ENCODE peak calls at places on chromosomes 12 and 14, in five cellular contexts. N, F, C, H and I are unnamed samples. For H3K27me3, the result is how much of the 10 kb centered on the place peaks cover.

GRCh38 chr12:58425481-58426392 is 484.4 kb downstream of the ATP23 start:
- DNase-seq in N (peak), F (no peak), C (no peak), H (peak), I (no peak)

GRCh38 chr12:55933158-55933798 is 2.3 kb downstream of the DGKA start:
- DNase-seq in N (no peak), F (no peak), C (no peak), H (no peak), I (no peak)

GRCh38 chr12:1670244-1670814 is 20.5 kb upstream of the ADIPOR2 start:
- DNase-seq in N (no peak), F (no peak), C (no peak), H (no peak), I (no peak)

GRCh38 chr12:56160160-56160763 is 2.1 kb downstream of the MYL6 start:
- DNase-seq in N (no peak), F (no peak), C (no peak), H (no peak), I (no peak)

GRCh38 chr12:119804011-119804641 is 73.0 kb downstream of the CIT start:
- DNase-seq in N (peak), F (peak), C (peak), H (peak), I (peak)

GRCh38 chr14:90491221-90491867 is 94.5 kb downstream of the CALM1 start:
- DNase-seq in N (no peak), F (peak), C (peak), H (no peak), I (no peak)

GRCh38 chr12:1662761-1663439 is 28.0 kb upstream of the ADIPOR2 start:
- DNase-seq in N (peak), F (no peak), C (peak), H (peak), I (peak)

GRCh38 chr12:11719678-11720099 is 70.2 kb downstream of the ETV6 start:
- DNase-seq in N (no peak), F (peak), C (peak), H (peak), I (no peak)

GRCh38 chr14:60510254-60510975 is 1.5 kb downstream of the SIX6 start:
- DNase-seq in N (no peak), F (no peak), C (no peak), H (no peak), I (no peak)
- H3K27me3 ChIP-seq in N (half or more), F (half or more), C (half or more), H (half or more), I (under half)

GRCh38 chr12:85558684-85559083 is 277.5 kb downstream of the RASSF9 start:
- DNase-seq in N (no peak), F (no peak), C (no peak), H (no peak), I (no peak)

GRCh38 chr12:85559534-85559933 is 276.7 kb downstream of the RASSF9 start:
- DNase-seq in N (no peak), F (no peak), C (no peak), H (no peak), I (no peak)

GRCh38 chr12:85557850-85558249 is 277.8 kb downstream of the ALX1 start:
- DNase-seq in N (no peak), F (no peak), C (no peak), H (no peak), I (no peak)

GRCh38 chr12:85562765-85563164 is 273.4 kb downstream of the RASSF9 start:
- DNase-seq in N (no peak), F (no peak), C (no peak), H (no peak), I (no peak)

DNA sequence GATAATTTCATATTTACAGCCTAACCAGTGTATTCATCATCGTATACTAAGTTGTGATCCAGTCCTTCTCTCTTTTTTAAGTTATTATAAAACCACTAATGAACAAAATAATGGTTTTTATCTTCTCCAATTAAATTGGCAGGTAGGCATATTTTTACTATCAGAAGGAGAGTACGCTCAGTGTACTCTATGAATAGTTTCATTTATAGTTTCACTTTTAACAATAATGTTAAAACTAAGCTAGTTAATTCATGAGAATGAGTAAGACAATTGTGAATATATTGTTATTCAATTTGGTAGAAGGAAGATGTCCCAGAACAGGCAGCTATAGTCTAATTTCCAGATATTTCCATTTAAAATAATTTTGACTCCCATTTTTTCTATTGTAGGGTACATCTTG is 277.1 kb downstream of the RASSF9 start:
- DNase-seq in N (no peak), F (no peak), C (no peak), H (no peak), I (no peak)
- H3K4me3 ChIP-seq in N (no peak), F (no peak), C (no peak), H (no peak), I (no peak)

DNA sequence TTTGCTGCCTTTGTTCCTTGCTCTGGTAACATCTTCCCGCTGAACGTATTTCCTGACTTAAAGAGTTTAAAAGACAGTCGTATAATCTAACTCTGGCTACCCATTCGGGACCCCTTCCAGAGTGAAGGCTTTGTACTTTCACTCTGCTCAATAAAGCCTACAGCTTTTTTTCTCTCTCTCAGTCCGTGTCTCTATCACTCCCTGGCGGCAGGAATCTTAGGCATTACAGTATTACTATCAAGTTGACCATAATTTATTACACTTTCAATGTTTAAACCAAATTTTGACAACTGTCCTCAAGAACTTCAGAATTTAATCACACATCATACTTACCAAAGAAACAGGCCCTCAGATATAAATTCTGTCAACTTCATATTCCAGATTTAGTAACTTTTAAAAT is 967.9 kb downstream of the FSCB start:
- DNase-seq in N (peak), F (no peak), C (no peak), H (peak), I (no peak)
- TF ChIP-seq CTCF in N (peak), F (peak), C (no peak), H (peak), I (no peak)

GRCh38 chr12:52305921-52306705 is 14.8 kb upstream of the KRT81 start:
- DNase-seq in N (no peak), F (no peak), C (no peak), H (no peak), I (no peak)

GRCh38 chr12:52310622-52311281 is 10.4 kb downstream of the KRT83 start:
- DNase-seq in N (no peak), F (no peak), C (no peak), H (no peak), I (no peak)

GRCh38 chr12:52308807-52309425 is 12.3 kb downstream of the KRT83 start:
- DNase-seq in N (no peak), F (no peak), C (no peak), H (no peak), I (no peak)

GRCh38 chr12:52311282-52311643 is 9.9 kb downstream of the KRT83 start:
- DNase-seq in N (no peak), F (no peak), C (no peak), H (no peak), I (no peak)

DNA sequence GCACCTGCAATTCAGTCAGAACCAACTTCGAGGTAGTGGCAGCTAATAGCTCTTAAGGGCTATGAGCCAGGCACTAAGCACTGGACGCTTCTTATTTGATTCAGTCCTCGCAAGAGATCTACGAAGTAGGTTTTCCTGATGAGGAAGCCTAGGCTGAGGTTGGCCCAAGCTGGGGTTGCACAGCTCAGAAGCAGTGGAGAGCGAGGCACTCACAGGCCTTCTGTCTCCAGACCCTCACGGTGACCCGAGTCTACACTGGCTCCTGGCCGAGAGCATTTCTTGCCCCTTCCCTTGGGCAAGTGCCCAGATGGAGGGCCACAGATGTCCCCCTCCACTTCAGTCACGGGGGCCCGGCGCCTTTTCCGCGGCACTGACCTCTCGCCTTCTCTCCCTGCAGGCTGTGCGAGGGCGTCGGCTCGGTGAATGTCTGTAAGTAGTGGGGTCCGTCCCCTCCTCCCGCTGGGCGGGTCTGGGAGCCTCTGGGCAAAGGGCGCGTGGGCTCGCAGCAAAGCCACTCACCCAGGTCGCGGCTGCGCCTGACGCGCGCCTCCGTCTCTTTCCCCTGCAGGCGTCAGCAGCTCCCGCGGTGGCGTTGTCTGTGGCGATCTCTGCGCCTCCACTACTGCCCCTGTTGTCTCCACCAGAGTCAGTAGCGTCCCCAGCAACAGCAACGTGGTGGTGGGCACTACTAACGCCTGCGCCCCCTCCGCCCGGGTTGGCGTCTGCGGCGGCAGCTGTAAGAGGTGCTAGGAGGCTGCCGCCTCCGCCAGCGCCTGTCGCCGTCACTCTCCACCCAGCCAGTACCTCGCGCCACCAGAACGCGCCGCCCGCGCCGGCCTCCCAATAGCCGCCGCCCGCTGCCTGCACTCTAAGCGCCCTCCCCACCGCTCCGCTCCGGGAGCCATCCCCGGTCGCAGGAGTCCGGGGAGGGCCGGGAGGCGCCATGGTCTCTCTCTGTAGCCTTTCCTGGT is 13.1 kb downstream of the KRT83 start:
- DNase-seq in N (peak), F (peak), C (peak), H (no peak), I (peak)
- H3K27me3 ChIP-seq in N (half or more), F (half or more), C (half or more), H (under half), I (under half)

GRCh38 chr12:113286712-113287111 is 48.2 kb downstream of the SLC8B1 start:
- DNase-seq in N (no peak), F (no peak), C (no peak), H (no peak), I (no peak)

GRCh38 chr12:113285679-113286645 is 48.9 kb downstream of the SLC8B1 start:
- DNase-seq in N (no peak), F (no peak), C (peak), H (no peak), I (no peak)

GRCh38 chr12:113289361-113289760 is 45.5 kb downstream of the SLC8B1 start:
- DNase-seq in N (no peak), F (no peak), C (no peak), H (no peak), I (no peak)

GRCh38 chr12:113287899-113288282 is 47.0 kb downstream of the SLC8B1 start:
- DNase-seq in N (no peak), F (no peak), C (no peak), H (no peak), I (no peak)

GRCh38 chr12:113287146-113287898 is 47.6 kb downstream of the SLC8B1 start:
- DNase-seq in N (no peak), F (no peak), C (no peak), H (no peak), I (no peak)
- H3K4me3 ChIP-seq in N (no peak), F (no peak), C (no peak), H (no peak), I (no peak)

DNA sequence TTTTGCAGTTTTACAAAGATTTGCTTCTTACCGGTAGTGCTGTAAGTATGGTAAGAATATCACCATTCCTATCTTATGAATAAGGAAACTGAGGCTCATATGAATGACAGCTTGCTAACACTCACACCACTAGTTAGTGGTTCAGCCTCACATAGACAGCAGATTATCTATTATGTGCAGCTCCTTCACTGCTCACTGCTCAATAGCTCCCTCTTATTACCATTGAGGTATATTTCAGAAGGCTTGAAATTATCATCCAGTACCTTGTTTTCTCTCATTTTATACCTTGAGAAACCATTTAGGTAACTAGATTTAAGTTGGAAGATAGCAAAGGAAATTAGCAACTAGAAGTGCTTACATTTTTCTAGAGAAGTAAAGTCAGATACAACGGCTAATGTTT is 15.5 kb downstream of the RIC8B start:
- DNase-seq in N (no peak), F (no peak), C (no peak), H (no peak), I (no peak)
- TF ChIP-seq CTCF in N (peak), F (peak), C (no peak), H (no peak), I (peak)